ENCODE peak calls at places on chromosomes 16 and 17, in five cellular contexts. One of them, this sample, is unnamed. For H3K4me1, the result is how much of the 10 kb centered on the place peaks cover.

GRCh38 chr17:81153340-81153803 is 11.9 kb upstream of the PVALEF start:
- DNase-seq in endothelial cell of umbilical vein: no peak
- DNase-seq in heart left ventricle: peak
- DNase-seq in transverse colon: no peak
- DNase-seq in Peyer's patch: peak
- DNase-seq in this sample: no peak

GRCh38 chr16:60776311-60776710 is 1259.9 kb downstream of the CDH8 start:
- DNase-seq in endothelial cell of umbilical vein: no peak
- DNase-seq in heart left ventricle: no peak
- DNase-seq in transverse colon: no peak
- DNase-seq in Peyer's patch: no peak
- DNase-seq in this sample: no peak

GRCh38 chr16:24734382-24734781 is 4.9 kb downstream of the TNRC6A start:
- DNase-seq in endothelial cell of umbilical vein: no peak
- DNase-seq in heart left ventricle: no peak
- DNase-seq in transverse colon: no peak
- DNase-seq in Peyer's patch: no peak
- DNase-seq in this sample: no peak

GRCh38 chr16:83200005-83200779 is 573.4 kb downstream of the CDH13 start:
- DNase-seq in endothelial cell of umbilical vein: no peak
- DNase-seq in heart left ventricle: peak
- DNase-seq in transverse colon: no peak
- DNase-seq in Peyer's patch: no peak
- DNase-seq in this sample: no peak

GRCh38 chr16:68267612-68268405 is 3.5 kb downstream of the SLC7A6 start:
- DNase-seq in endothelial cell of umbilical vein: no peak
- DNase-seq in heart left ventricle: no peak
- DNase-seq in transverse colon: no peak
- DNase-seq in Peyer's patch: no peak
- DNase-seq in this sample: no peak

GRCh38 chr17:31428111-31428510 is 36.6 kb downstream of the RAB11FIP4 start:
- DNase-seq in endothelial cell of umbilical vein: no peak
- DNase-seq in heart left ventricle: no peak
- DNase-seq in transverse colon: no peak
- DNase-seq in Peyer's patch: no peak
- DNase-seq in this sample: no peak

GRCh38 chr17:51035436-51035835 is 85.2 kb downstream of the SPAG9 start:
- DNase-seq in endothelial cell of umbilical vein: peak
- DNase-seq in heart left ventricle: no peak
- DNase-seq in transverse colon: no peak
- DNase-seq in Peyer's patch: no peak
- DNase-seq in this sample: no peak

GRCh38 chr16:72835041-72835440 is 212.9 kb downstream of the ZFHX3 start:
- DNase-seq in endothelial cell of umbilical vein: no peak
- DNase-seq in heart left ventricle: no peak
- DNase-seq in transverse colon: no peak
- DNase-seq in Peyer's patch: no peak
- DNase-seq in this sample: no peak

GRCh38 chr17:40355804-40356758 is 8.5 kb downstream of the GJD3 start:
- DNase-seq in endothelial cell of umbilical vein: no peak
- DNase-seq in heart left ventricle: peak
- DNase-seq in transverse colon: no peak
- DNase-seq in Peyer's patch: no peak
- DNase-seq in this sample: peak

GRCh38 chr16:4489030-4489429 is 12.8 kb downstream of the HMOX2 start:
- DNase-seq in endothelial cell of umbilical vein: peak
- DNase-seq in heart left ventricle: no peak
- DNase-seq in transverse colon: no peak
- DNase-seq in Peyer's patch: no peak
- DNase-seq in this sample: no peak

GRCh38 chr16:59973966-59974365 is 1239.8 kb upstream of the GOT2 start:
- DNase-seq in endothelial cell of umbilical vein: no peak
- DNase-seq in heart left ventricle: no peak
- DNase-seq in transverse colon: no peak
- DNase-seq in Peyer's patch: no peak
- DNase-seq in this sample: no peak

GRCh38 chr16:2969545-2970521 is 685 bp downstream of the PAQR4 start:
- DNase-seq in endothelial cell of umbilical vein: peak
- DNase-seq in heart left ventricle: peak
- DNase-seq in transverse colon: peak
- DNase-seq in Peyer's patch: peak
- DNase-seq in this sample: peak

GRCh38 chr17:47810200-47810821 is 11.3 kb downstream of the OSBPL7 start:
- DNase-seq in endothelial cell of umbilical vein: peak
- DNase-seq in heart left ventricle: peak
- DNase-seq in transverse colon: peak
- DNase-seq in Peyer's patch: peak
- DNase-seq in this sample: peak

GRCh38 chr17:42563543-42563942 is 1.6 kb downstream of the COASY start:
- DNase-seq in endothelial cell of umbilical vein: no peak
- DNase-seq in heart left ventricle: no peak
- DNase-seq in transverse colon: peak
- DNase-seq in Peyer's patch: no peak
- DNase-seq in this sample: no peak

GRCh38 chr16:48499822-48500440 is 110.0 kb downstream of the N4BP1 start:
- DNase-seq in endothelial cell of umbilical vein: peak
- DNase-seq in heart left ventricle: no peak
- DNase-seq in transverse colon: peak
- DNase-seq in Peyer's patch: peak
- DNase-seq in this sample: no peak

GRCh38 chr16:17451835-17452234 is 18.9 kb downstream of the XYLT1 start:
- DNase-seq in endothelial cell of umbilical vein: no peak
- DNase-seq in heart left ventricle: no peak
- DNase-seq in transverse colon: no peak
- DNase-seq in Peyer's patch: no peak
- DNase-seq in this sample: no peak

GRCh38 chr16:87836844-87837581 is 32.3 kb downstream of the SLC7A5 start:
- DNase-seq in endothelial cell of umbilical vein: peak
- DNase-seq in heart left ventricle: peak
- DNase-seq in transverse colon: no peak
- DNase-seq in Peyer's patch: no peak
- DNase-seq in this sample: no peak

GRCh38 chr16:79623076-79623475 is 22.5 kb upstream of the MAF start:
- DNase-seq in endothelial cell of umbilical vein: no peak
- DNase-seq in heart left ventricle: no peak
- DNase-seq in transverse colon: no peak
- DNase-seq in Peyer's patch: no peak
- DNase-seq in this sample: no peak

GRCh38 chr17:38798614-38799500 is 499 bp downstream of the PIP4K2B start:
- DNase-seq in endothelial cell of umbilical vein: peak
- DNase-seq in heart left ventricle: peak
- DNase-seq in transverse colon: peak
- DNase-seq in Peyer's patch: peak
- DNase-seq in this sample: no peak

GRCh38 chr16:10078541-10078949 is 103.7 kb downstream of the GRIN2A start:
- DNase-seq in endothelial cell of umbilical vein: no peak
- DNase-seq in heart left ventricle: no peak
- DNase-seq in transverse colon: no peak
- DNase-seq in Peyer's patch: no peak
- DNase-seq in this sample: no peak

GRCh38 chr17:5950871-5951270 is 119.3 kb upstream of the WSCD1 start:
- DNase-seq in endothelial cell of umbilical vein: no peak
- DNase-seq in heart left ventricle: no peak
- DNase-seq in transverse colon: no peak
- DNase-seq in Peyer's patch: no peak
- DNase-seq in this sample: no peak

GRCh38 chr16:47285001-47285400 is 141.3 kb upstream of the NETO2 start:
- DNase-seq in endothelial cell of umbilical vein: no peak
- DNase-seq in heart left ventricle: no peak
- DNase-seq in transverse colon: no peak
- DNase-seq in Peyer's patch: no peak
- DNase-seq in this sample: no peak

GRCh38 chr17:18950944-18951905 is 740 bp upstream of the SLC5A10 start:
- DNase-seq in endothelial cell of umbilical vein: no peak
- DNase-seq in heart left ventricle: peak
- DNase-seq in transverse colon: no peak
- DNase-seq in Peyer's patch: peak
- DNase-seq in this sample: no peak

GRCh38 chr16:88132836-88133506 is 181.7 kb downstream of the BANP start:
- DNase-seq in endothelial cell of umbilical vein: no peak
- DNase-seq in heart left ventricle: no peak
- DNase-seq in transverse colon: no peak
- DNase-seq in Peyer's patch: no peak
- DNase-seq in this sample: no peak

GRCh38 chr17:77322534-77323412 is 182.0 kb downstream of the SEC14L1 start:
- DNase-seq in endothelial cell of umbilical vein: peak
- DNase-seq in heart left ventricle: peak
- DNase-seq in transverse colon: peak
- DNase-seq in Peyer's patch: peak
- DNase-seq in this sample: peak
- H3K4me3 ChIP-seq in endothelial cell of umbilical vein: no peak
- H3K4me3 ChIP-seq in heart left ventricle: peak
- H3K4me3 ChIP-seq in transverse colon: no peak
- H3K4me3 ChIP-seq in Peyer's patch: peak
- H3K4me3 ChIP-seq in this sample: no peak

GRCh38 chr16:57486858-57487834 is 853 bp upstream of the DOK4 start:
- DNase-seq in endothelial cell of umbilical vein: no peak
- DNase-seq in heart left ventricle: no peak
- DNase-seq in transverse colon: no peak
- DNase-seq in Peyer's patch: no peak
- DNase-seq in this sample: peak

GRCh38 chr16:57483725-57484514 is 2.4 kb downstream of the DOK4 start:
- DNase-seq in endothelial cell of umbilical vein: no peak
- DNase-seq in heart left ventricle: no peak
- DNase-seq in transverse colon: no peak
- DNase-seq in Peyer's patch: no peak
- DNase-seq in this sample: no peak

GRCh38 chr16:57485091-57485915 is 990 bp downstream of the DOK4 start:
- DNase-seq in endothelial cell of umbilical vein: no peak
- DNase-seq in heart left ventricle: no peak
- DNase-seq in transverse colon: peak
- DNase-seq in Peyer's patch: peak
- DNase-seq in this sample: no peak

GRCh38 chr16:57484515-57485005 is 1.7 kb downstream of the DOK4 start:
- DNase-seq in endothelial cell of umbilical vein: no peak
- DNase-seq in heart left ventricle: no peak
- DNase-seq in transverse colon: no peak
- DNase-seq in Peyer's patch: no peak
- DNase-seq in this sample: no peak

GRCh38 chr16:57485916-57486857 is at the start of gene DOK4:
- DNase-seq in endothelial cell of umbilical vein: peak
- DNase-seq in heart left ventricle: peak
- DNase-seq in transverse colon: peak
- DNase-seq in Peyer's patch: peak
- DNase-seq in this sample: peak
- TF ChIP-seq POLR2A in endothelial cell of umbilical vein: no peak
- TF ChIP-seq POLR2A in heart left ventricle: no peak
- TF ChIP-seq POLR2A in transverse colon: peak
- TF ChIP-seq POLR2A in Peyer's patch: no peak
- TF ChIP-seq POLR2A in this sample: peak

GRCh38 chr16:8868272-8869211 is at the start of gene CARHSP1:
- DNase-seq in endothelial cell of umbilical vein: peak
- DNase-seq in heart left ventricle: peak
- DNase-seq in transverse colon: peak
- DNase-seq in Peyer's patch: peak
- DNase-seq in this sample: peak
- H3K4me1 ChIP-seq in endothelial cell of umbilical vein: under half
- H3K4me1 ChIP-seq in heart left ventricle: under half
- H3K4me1 ChIP-seq in transverse colon: under half
- H3K4me1 ChIP-seq in Peyer's patch: under half
- H3K4me1 ChIP-seq in this sample: under half

GRCh38 chr16:89770367-89770766 is 46.1 kb downstream of the FANCA start:
- DNase-seq in endothelial cell of umbilical vein: no peak
- DNase-seq in heart left ventricle: no peak
- DNase-seq in transverse colon: no peak
- DNase-seq in Peyer's patch: no peak
- DNase-seq in this sample: no peak

GRCh38 chr16:89764711-89765201 is 43.4 kb downstream of the ZNF276 start:
- DNase-seq in endothelial cell of umbilical vein: no peak
- DNase-seq in heart left ventricle: peak
- DNase-seq in transverse colon: peak
- DNase-seq in Peyer's patch: peak
- DNase-seq in this sample: peak

GRCh38 chr16:89759742-89760366 is 38.5 kb downstream of the ZNF276 start:
- DNase-seq in endothelial cell of umbilical vein: no peak
- DNase-seq in heart left ventricle: no peak
- DNase-seq in transverse colon: no peak
- DNase-seq in Peyer's patch: no peak
- DNase-seq in this sample: no peak

GRCh38 chr16:89761304-89761922 is 40.1 kb downstream of the ZNF276 start:
- DNase-seq in endothelial cell of umbilical vein: no peak
- DNase-seq in heart left ventricle: no peak
- DNase-seq in transverse colon: no peak
- DNase-seq in Peyer's patch: no peak
- DNase-seq in this sample: no peak

DNA sequence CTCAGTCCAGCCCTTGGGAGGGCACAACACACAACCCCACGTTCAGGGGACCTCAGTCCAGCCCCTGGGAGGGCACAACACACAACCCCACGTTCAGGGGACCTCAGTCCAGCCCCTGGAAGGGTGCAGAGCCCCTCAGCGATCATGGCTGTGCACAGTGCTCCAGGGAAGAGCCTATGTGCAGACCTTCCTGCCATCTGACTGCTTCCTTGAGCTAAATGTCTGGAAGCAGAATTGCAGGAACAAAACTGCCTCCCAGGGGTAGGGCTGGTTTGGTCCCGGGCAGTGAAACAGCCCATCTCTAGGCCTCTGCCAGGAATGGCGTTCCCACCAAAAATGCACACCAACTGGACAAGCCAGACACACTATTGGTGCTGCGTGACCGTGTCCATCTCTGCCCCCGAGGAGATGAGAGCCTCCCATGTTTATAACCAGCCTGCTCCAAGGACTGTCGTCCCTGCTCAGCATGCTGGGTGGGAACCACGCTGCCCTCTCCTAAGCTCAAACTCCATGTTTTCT is 44.0 kb downstream of the ZNF276 start:
- DNase-seq in endothelial cell of umbilical vein: no peak
- DNase-seq in heart left ventricle: no peak
- DNase-seq in transverse colon: no peak
- DNase-seq in Peyer's patch: no peak
- DNase-seq in this sample: no peak
- H3K4me3 ChIP-seq in endothelial cell of umbilical vein: no peak
- H3K4me3 ChIP-seq in heart left ventricle: no peak
- H3K4me3 ChIP-seq in transverse colon: peak
- H3K4me3 ChIP-seq in Peyer's patch: peak
- H3K4me3 ChIP-seq in this sample: no peak

GRCh38 chr16:12317856-12318591 is 341.5 kb downstream of the SNX29 start:
- DNase-seq in endothelial cell of umbilical vein: no peak
- DNase-seq in heart left ventricle: no peak
- DNase-seq in transverse colon: no peak
- DNase-seq in Peyer's patch: no peak
- DNase-seq in this sample: no peak
- TF ChIP-seq POLR2A in endothelial cell of umbilical vein: no peak
- TF ChIP-seq POLR2A in heart left ventricle: no peak
- TF ChIP-seq POLR2A in transverse colon: no peak
- TF ChIP-seq POLR2A in Peyer's patch: no peak
- TF ChIP-seq POLR2A in this sample: no peak